ENCODE peak calls at places on chromosomes 16 and 17, in four cellular contexts. K, I, B and P are unnamed samples.
A peak's percentile ranks its signal among the peaks of the same experiment; 100 is the strongest.

GRCh38 chr17:6209829-6210228 is 139.7 kb downstream of the WSCD1 start:
- DNase-seq in B (no peak), K (no peak), I (no peak), P (no peak)

GRCh38 chr17:75552847-75553552 is 27.5 kb downstream of the LLGL2 start:
- DNase-seq in I (peak; percentile 41), K (no peak), B (no peak), P (no peak)

GRCh38 chr17:37322106-37322505 is 53.7 kb upstream of the C17orf78 start:
- DNase-seq in K (no peak), I (no peak), B (no peak), P (no peak)

GRCh38 chr17:47915667-47916242 is 19.7 kb downstream of the SP2 start:
- DNase-seq in B (peak; percentile 8), K (no peak), I (no peak), P (no peak)

GRCh38 chr17:1179112-1179634 is 608 bp downstream of the ABR start:
- DNase-seq in B (no peak), K (no peak), I (no peak), P (no peak)

GRCh38 chr16:79897444-79898146 is 297.1 kb upstream of the MAF start:
- DNase-seq in I (no peak), B (no peak), K (no peak), P (no peak)

GRCh38 chr17:47205419-47205963 is 3.7 kb upstream of the MYL4 start:
- DNase-seq in K (peak; percentile 49), B (no peak), I (peak; percentile 31), P (no peak)

GRCh38 chr17:34205401-34205800 is 49.7 kb upstream of the CCL2 start:
- DNase-seq in I (no peak), K (no peak), B (no peak), P (no peak)

GRCh38 chr16:73054732-73055481 is 7.0 kb upstream of the ZFHX3 start:
- DNase-seq in B (no peak), K (no peak), I (no peak), P (peak; percentile 64)

GRCh38 chr16:3023415-3023668 is 400 bp downstream of the HCFC1R1 start:
- DNase-seq in K (no peak), B (no peak), I (no peak), P (no peak)

GRCh38 chr16:75591001-75591852 is 25.0 kb downstream of the GABARAPL2 start:
- DNase-seq in B (peak; percentile 77), K (no peak), I (no peak), P (peak; percentile 85)

GRCh38 chr17:62825182-62825581 is 17.1 kb upstream of the MARCHF10 start:
- DNase-seq in B (no peak), I (no peak), K (no peak), P (no peak)

GRCh38 chr17:57852041-57852954 is 2.5 kb upstream of the MRPS23 start:
- DNase-seq in K (no peak), I (no peak), B (no peak), P (no peak)